ENCODE peak calls at places on chromosomes 6 and 20, in six cellular contexts. H is H1, F is stomach, B is HCT116, T is prostate gland, O is transverse colon. A is an unnamed sample. For H3K4me1, the result is how much of the 10 kb centered on the place peaks cover.

GRCh38 chr6:41159415-41160082 is 3.4 kb downstream of the TREM2 start:
- DNase-seq in T (no peak), O (no peak), F (no peak), B (no peak), H (no peak), A (no peak)

GRCh38 chr6:7343546-7344475 is 30.8 kb upstream of the SSR1 start:
- DNase-seq in H (no peak), T (no peak), F (no peak), B (no peak), O (no peak), A (no peak)

GRCh38 chr6:116215414-116215813 is 38.5 kb downstream of the TSPYL4 start:
- DNase-seq in O (no peak), T (no peak), H (no peak), F (no peak), B (no peak), A (no peak)

GRCh38 chr6:100228437-100229424 is 234.7 kb upstream of the MCHR2 start:
- DNase-seq in H (peak), T (peak), B (peak), F (peak), O (peak), A (peak)

GRCh38 chr6:139006470-139006869 is 18.4 kb upstream of the REPS1 start:
- DNase-seq in B (no peak), H (no peak), O (no peak), T (no peak), F (no peak), A (no peak)

GRCh38 chr6:14824835-14825223 is 421.0 kb upstream of the JARID2 start:
- DNase-seq in T (no peak), H (no peak), F (no peak), O (no peak), B (no peak), A (no peak)

GRCh38 chr6:79468587-79468986 is 68.6 kb downstream of the LCA5 start:
- DNase-seq in H (no peak), O (no peak), T (no peak), F (no peak), B (no peak), A (no peak)

GRCh38 chr6:50815436-50816114 is 3.1 kb upstream of the TFAP2B start:
- DNase-seq in H (no peak), O (no peak), T (no peak), B (no peak), F (no peak), A (no peak)

GRCh38 chr20:46709459-46710148 is at the start of gene SLC2A10:
- DNase-seq in F (peak), H (no peak), B (no peak), T (peak), O (peak), A (peak)

GRCh38 chr6:108689279-108690161 is 128.8 kb downstream of the FOXO3 start:
- DNase-seq in T (peak), O (peak), H (no peak), B (peak), F (peak), A (peak)

GRCh38 chr20:29873946-29874345 is 1383.5 kb upstream of the DEFB115 start:
- DNase-seq in O (peak), F (peak), B (no peak), H (peak), T (no peak), A (peak)

GRCh38 chr20:41169184-41169690 is 31.9 kb downstream of the PLCG1 start:
- DNase-seq in T (no peak), H (no peak), B (no peak), O (no peak), F (no peak), A (no peak)

GRCh38 chr20:45450097-45450818 is 19.3 kb upstream of the WFDC2 start:
- DNase-seq in T (no peak), H (no peak), O (peak), F (no peak), B (peak), A (no peak)

GRCh38 chr6:138509371-138509770 is 10.1 kb upstream of the NHSL1 start:
- DNase-seq in F (peak), B (peak), T (peak), H (no peak), O (peak), A (no peak)

GRCh38 chr6:24931752-24932691 is 3.7 kb downstream of the RIPOR2 start:
- DNase-seq in O (no peak), B (no peak), H (no peak), T (no peak), F (no peak), A (no peak)

GRCh38 chr6:137413482-137413881 is 80.7 kb downstream of the OLIG3 start:
- DNase-seq in H (no peak), B (no peak), T (no peak), O (no peak), F (no peak), A (no peak)

GRCh38 chr20:32332614-32333013 is 25.5 kb upstream of the ASXL1 start:
- DNase-seq in B (no peak), F (peak), H (no peak), O (peak), T (no peak), A (no peak)

GRCh38 chr20:41425180-41425884 is 58.7 kb upstream of the EMILIN3 start:
- DNase-seq in T (no peak), F (no peak), O (no peak), H (no peak), B (no peak), A (no peak)

GRCh38 chr20:57659789-57660509 is 39.7 kb upstream of the ZBP1 start:
- DNase-seq in H (no peak), F (peak), T (peak), B (no peak), O (peak), A (peak)

GRCh38 chr6:136439514-136440186 is 110.6 kb downstream of the MAP7 start:
- DNase-seq in B (no peak), O (peak), F (no peak), H (no peak), T (peak), A (no peak)

GRCh38 chr20:62305765-62306431 is 3.1 kb downstream of the ADRM1 start:
- DNase-seq in T (no peak), O (no peak), H (no peak), B (no peak), F (no peak), A (no peak)

GRCh38 chr6:53922571-53922981 is 127.8 kb downstream of the LRRC1 start:
- DNase-seq in H (peak), O (no peak), B (no peak), F (no peak), T (no peak), A (no peak)

GRCh38 chr6:161135695-161136591 is 137.9 kb downstream of the AGPAT4 start:
- DNase-seq in H (no peak), B (no peak), F (no peak), O (no peak), T (no peak), A (no peak)

GRCh38 chr6:38233161-38233791 is 406.5 kb downstream of the BTBD9 start:
- DNase-seq in F (no peak), B (no peak), O (no peak), H (no peak), T (no peak), A (no peak)

GRCh38 chr6:46002264-46002663 is 13.4 kb downstream of the CLIC5 start:
- DNase-seq in F (peak), B (no peak), T (no peak), H (no peak), O (peak), A (no peak)

GRCh38 chr6:168045706-168046620 is 33.0 kb downstream of the FRMD1 start:
- DNase-seq in O (no peak), F (no peak), T (no peak), H (no peak), B (no peak), A (no peak)

GRCh38 chr20:29443819-29444218 is 1813.6 kb upstream of the DEFB115 start:
- DNase-seq in H (no peak), F (no peak), B (no peak), T (no peak), O (no peak), A (no peak)

GRCh38 chr6:118963003-118963402 is 28.0 kb upstream of the MCM9 start:
- DNase-seq in O (no peak), H (no peak), F (no peak), B (peak), T (no peak), A (no peak)

GRCh38 chr6:143060806-143061596 is at the start of gene AIG1:
- DNase-seq in F (no peak), T (no peak), B (peak), H (no peak), O (no peak), A (peak)

GRCh38 chr6:56729719-56730118 is 87.0 kb upstream of the DST start:
- DNase-seq in T (no peak), H (no peak), F (no peak), B (no peak), O (no peak), A (no peak)

DNA sequence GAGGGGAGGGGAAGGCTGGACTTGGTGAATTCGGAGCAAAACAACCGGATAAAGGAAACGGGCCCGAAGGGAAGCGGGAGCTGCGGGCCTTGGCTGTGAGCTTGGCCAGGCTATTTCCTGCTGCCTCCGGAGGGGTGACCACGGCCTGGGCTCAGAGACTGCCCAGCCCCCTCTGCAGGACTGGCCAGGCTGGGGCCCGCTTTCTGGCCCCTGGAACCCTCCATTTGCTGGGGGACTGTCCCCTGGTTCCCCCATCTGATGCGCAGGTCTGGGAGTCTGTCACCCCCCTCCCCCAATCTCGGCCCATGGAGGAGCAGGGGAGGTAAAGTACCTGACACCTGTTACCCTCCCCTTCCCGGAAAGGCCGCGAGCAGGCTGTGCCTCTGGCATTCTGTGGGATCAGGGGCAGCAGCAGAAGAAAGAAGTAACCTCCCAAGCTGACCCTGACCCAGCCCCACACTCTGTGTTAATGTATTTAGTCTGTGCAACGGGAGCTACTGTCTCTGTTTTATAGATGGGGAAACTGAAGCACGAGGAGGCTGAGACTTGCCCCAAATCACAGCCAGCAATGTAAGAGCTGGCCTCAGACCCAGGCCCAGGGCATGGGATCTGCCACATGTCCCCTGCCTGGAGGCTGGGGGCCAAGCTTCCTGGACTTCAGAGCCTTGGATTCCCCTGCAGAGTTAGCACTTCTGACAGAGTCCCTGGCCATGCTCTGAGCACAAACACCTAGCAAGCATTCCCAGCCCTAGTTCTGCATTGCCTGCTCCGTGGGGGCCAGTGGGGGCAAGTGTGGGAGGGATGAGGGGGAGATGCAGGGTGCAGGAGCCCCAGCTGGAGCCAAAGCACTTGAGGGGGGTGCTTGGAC is 3.5 kb downstream of the C20orf204 start:
- DNase-seq in T (no peak), H (no peak), F (no peak), B (no peak), O (no peak), A (no peak)
- H3K4me3 ChIP-seq in T (peak), H (peak), F (peak), B (peak), O (no peak), A (peak)

GRCh38 chr20:50649587-50649986 is 41.8 kb downstream of the RIPOR3 start:
- DNase-seq in T (no peak), F (no peak), B (no peak), H (no peak), O (no peak), A (no peak)

GRCh38 chr20:50645253-50646068 is 45.9 kb downstream of the RIPOR3 start:
- DNase-seq in H (peak), T (peak), B (peak), O (peak), F (peak), A (no peak)

GRCh38 chr20:50651676-50652075 is 39.7 kb downstream of the RIPOR3 start:
- DNase-seq in H (no peak), B (no peak), F (no peak), T (no peak), O (no peak), A (no peak)

GRCh38 chr20:50646483-50646996 is 44.8 kb downstream of the RIPOR3 start:
- DNase-seq in F (no peak), H (no peak), T (no peak), B (no peak), O (no peak), A (no peak)

GRCh38 chr20:50648651-50649050 is 42.7 kb downstream of the RIPOR3 start:
- DNase-seq in T (no peak), F (no peak), O (no peak), H (no peak), B (no peak), A (no peak)
- H3K4me1 ChIP-seq in T (under half), F (under half), O (under half), H (under half), B (under half), A (under half)

GRCh38 chr6:34391023-34391485 is 1.4 kb downstream of the NUDT3 start:
- DNase-seq in H (no peak), B (no peak), O (peak), T (peak), F (no peak), A (no peak)

GRCh38 chr6:34393191-34393967 is 910 bp upstream of the NUDT3 start:
- DNase-seq in F (no peak), H (no peak), B (no peak), O (no peak), T (peak), A (no peak)

GRCh38 chr6:34392497-34393190 is at the start of gene NUDT3:
- DNase-seq in H (peak), F (peak), O (peak), T (peak), B (peak), A (peak)

GRCh38 chr6:34390531-34391013 is 1.9 kb downstream of the NUDT3 start:
- DNase-seq in T (no peak), B (no peak), F (no peak), H (no peak), O (no peak), A (no peak)

GRCh38 chr6:34391711-34392496 is 565 bp downstream of the NUDT3 start:
- DNase-seq in T (peak), H (no peak), O (peak), B (no peak), F (peak), A (peak)
- TF ChIP-seq POLR2AphosphoS5 in T (no peak), H (no peak), O (peak), B (peak), F (no peak), A (no peak)

GRCh38 chr6:11384531-11385309 is 152.3 kb upstream of the NEDD9 start:
- DNase-seq in H (no peak), O (no peak), T (no peak), F (no peak), B (no peak), A (no peak)
- H3K4me3 ChIP-seq in H (no peak), O (no peak), T (no peak), F (no peak), B (no peak), A (no peak)

GRCh38 chr6:111423960-111424846 is 58.8 kb downstream of the REV3L start:
- DNase-seq in B (no peak), O (peak), F (peak), H (no peak), T (peak), A (no peak)
- H3K4me1 ChIP-seq in B (under half), O (under half), F (under half), H (under half), T (under half), A (under half)

A was measured in suprapubic skin.